ENCODE peak calls at places on chromosomes 16 and 17, in seven cellular contexts. One of them, this sample, is unnamed.

GRCh38 chr17:17540278-17540906 is 44.2 kb upstream of the RASD1 start:
- DNase-seq in PC-9: no peak
- DNase-seq in AG09309: no peak
- DNase-seq in A673: no peak
- DNase-seq in psoas muscle: peak
- DNase-seq in A549: no peak
- DNase-seq in CD8-positive, alpha-beta T cell: no peak
- DNase-seq in this sample: peak

GRCh38 chr17:75707096-75707720 is 14.1 kb upstream of the ITGB4 start:
- DNase-seq in A673: no peak
- DNase-seq in A549: peak
- DNase-seq in psoas muscle: no peak
- DNase-seq in AG09309: no peak
- DNase-seq in CD8-positive, alpha-beta T cell: no peak
- DNase-seq in PC-9: peak
- DNase-seq in this sample: no peak

GRCh38 chr17:5769936-5770335 is 185.6 kb upstream of the NLRP1 start:
- DNase-seq in A549: no peak
- DNase-seq in PC-9: no peak
- DNase-seq in CD8-positive, alpha-beta T cell: no peak
- DNase-seq in psoas muscle: no peak
- DNase-seq in AG09309: no peak
- DNase-seq in A673: peak
- DNase-seq in this sample: peak

GRCh38 chr17:68511254-68511670 is 968 bp upstream of the PRKAR1A start:
- DNase-seq in CD8-positive, alpha-beta T cell: peak
- DNase-seq in A549: no peak
- DNase-seq in AG09309: no peak
- DNase-seq in PC-9: no peak
- DNase-seq in A673: no peak
- DNase-seq in psoas muscle: no peak
- DNase-seq in this sample: no peak

GRCh38 chr16:799948-800833 is at the start of gene GNG13:
- DNase-seq in A673: no peak
- DNase-seq in psoas muscle: no peak
- DNase-seq in PC-9: no peak
- DNase-seq in CD8-positive, alpha-beta T cell: no peak
- DNase-seq in A549: no peak
- DNase-seq in AG09309: no peak
- DNase-seq in this sample: peak

GRCh38 chr17:59688008-59688407 is 19.2 kb downstream of the PTRH2 start:
- DNase-seq in CD8-positive, alpha-beta T cell: no peak
- DNase-seq in A549: no peak
- DNase-seq in psoas muscle: no peak
- DNase-seq in A673: no peak
- DNase-seq in PC-9: no peak
- DNase-seq in AG09309: no peak
- DNase-seq in this sample: no peak

GRCh38 chr17:30246460-30246859 is 11.0 kb upstream of the SLC6A4 start:
- DNase-seq in A549: no peak
- DNase-seq in AG09309: no peak
- DNase-seq in A673: no peak
- DNase-seq in PC-9: no peak
- DNase-seq in CD8-positive, alpha-beta T cell: no peak
- DNase-seq in psoas muscle: no peak
- DNase-seq in this sample: no peak

GRCh38 chr17:31857920-31858646 is 961 bp downstream of the COPRS start:
- DNase-seq in A673: no peak
- DNase-seq in A549: no peak
- DNase-seq in PC-9: no peak
- DNase-seq in CD8-positive, alpha-beta T cell: no peak
- DNase-seq in psoas muscle: no peak
- DNase-seq in AG09309: no peak
- DNase-seq in this sample: no peak

GRCh38 chr16:66603537-66604375 is 748 bp upstream of the CMTM3 start:
- DNase-seq in CD8-positive, alpha-beta T cell: peak
- DNase-seq in A549: peak
- DNase-seq in AG09309: no peak
- DNase-seq in A673: peak
- DNase-seq in PC-9: peak
- DNase-seq in psoas muscle: peak
- DNase-seq in this sample: peak

GRCh38 chr17:50095626-50096037 is 481 bp downstream of the PDK2 start:
- DNase-seq in A673: no peak
- DNase-seq in AG09309: no peak
- DNase-seq in A549: no peak
- DNase-seq in psoas muscle: no peak
- DNase-seq in PC-9: no peak
- DNase-seq in CD8-positive, alpha-beta T cell: no peak
- DNase-seq in this sample: peak

GRCh38 chr17:42252528-42253172 is 23.5 kb downstream of the STAT5B start:
- DNase-seq in AG09309: no peak
- DNase-seq in psoas muscle: no peak
- DNase-seq in CD8-positive, alpha-beta T cell: no peak
- DNase-seq in A549: no peak
- DNase-seq in PC-9: no peak
- DNase-seq in A673: no peak
- DNase-seq in this sample: no peak

GRCh38 chr17:81557276-81558114 is 5.3 kb upstream of the FAAP100 start:
- DNase-seq in A549: no peak
- DNase-seq in CD8-positive, alpha-beta T cell: no peak
- DNase-seq in A673: no peak
- DNase-seq in psoas muscle: no peak
- DNase-seq in AG09309: no peak
- DNase-seq in PC-9: no peak
- DNase-seq in this sample: no peak

GRCh38 chr17:50833396-50834125 is 1.8 kb upstream of the WFIKKN2 start:
- DNase-seq in AG09309: no peak
- DNase-seq in CD8-positive, alpha-beta T cell: no peak
- DNase-seq in A549: no peak
- DNase-seq in PC-9: no peak
- DNase-seq in A673: no peak
- DNase-seq in psoas muscle: no peak
- DNase-seq in this sample: no peak

GRCh38 chr17:9520649-9521435 is 54.8 kb downstream of the STX8 start:
- DNase-seq in AG09309: no peak
- DNase-seq in psoas muscle: no peak
- DNase-seq in A673: no peak
- DNase-seq in PC-9: no peak
- DNase-seq in A549: no peak
- DNase-seq in CD8-positive, alpha-beta T cell: no peak
- DNase-seq in this sample: no peak

GRCh38 chr16:21683184-21683583 is 19.4 kb downstream of the OTOA start:
- DNase-seq in A673: no peak
- DNase-seq in AG09309: no peak
- DNase-seq in A549: no peak
- DNase-seq in CD8-positive, alpha-beta T cell: no peak
- DNase-seq in PC-9: no peak
- DNase-seq in psoas muscle: no peak
- DNase-seq in this sample: no peak

GRCh38 chr16:21689107-21689506 is 25.3 kb downstream of the OTOA start:
- DNase-seq in A549: no peak
- DNase-seq in AG09309: no peak
- DNase-seq in CD8-positive, alpha-beta T cell: no peak
- DNase-seq in PC-9: no peak
- DNase-seq in A673: no peak
- DNase-seq in psoas muscle: no peak
- DNase-seq in this sample: no peak

GRCh38 chr16:21685034-21685455 is 21.3 kb downstream of the OTOA start:
- DNase-seq in psoas muscle: no peak
- DNase-seq in A673: peak
- DNase-seq in AG09309: no peak
- DNase-seq in CD8-positive, alpha-beta T cell: no peak
- DNase-seq in A549: no peak
- DNase-seq in PC-9: no peak
- DNase-seq in this sample: peak

DNA sequence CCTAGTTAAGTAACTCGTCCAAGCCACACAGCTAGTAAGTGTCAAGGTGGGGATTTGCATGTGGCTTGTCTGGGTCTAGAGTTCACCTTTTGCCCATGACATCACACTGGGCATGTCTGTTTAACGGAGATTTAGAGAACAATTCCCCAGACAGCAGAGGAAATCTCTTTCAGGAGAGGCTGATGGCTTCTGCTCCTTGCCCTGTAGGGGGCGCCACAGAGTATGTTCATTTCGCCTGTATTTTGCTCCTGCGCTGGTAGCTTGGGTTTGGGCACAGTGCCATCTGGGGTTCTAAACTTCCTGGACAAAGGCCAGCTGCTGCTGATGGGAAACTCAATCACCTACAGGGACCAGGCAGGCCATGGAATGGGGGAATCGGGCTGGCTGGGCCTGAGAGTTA is 20.4 kb downstream of the OTOA start:
- DNase-seq in PC-9: no peak
- DNase-seq in A673: peak
- DNase-seq in psoas muscle: no peak
- DNase-seq in A549: peak
- DNase-seq in CD8-positive, alpha-beta T cell: no peak
- DNase-seq in AG09309: no peak
- DNase-seq in this sample: no peak
- TF ChIP-seq CTCF in PC-9: peak
- TF ChIP-seq CTCF in A673: peak
- TF ChIP-seq CTCF in psoas muscle: peak
- TF ChIP-seq CTCF in A549: peak
- TF ChIP-seq CTCF in CD8-positive, alpha-beta T cell: peak
- TF ChIP-seq CTCF in AG09309: peak
- TF ChIP-seq CTCF in this sample: peak

GRCh38 chr17:36545465-36546417 is 1.0 kb downstream of the GGNBP2 start:
- DNase-seq in A549: peak
- DNase-seq in CD8-positive, alpha-beta T cell: peak
- DNase-seq in AG09309: peak
- DNase-seq in psoas muscle: peak
- DNase-seq in PC-9: peak
- DNase-seq in A673: peak
- DNase-seq in this sample: peak

GRCh38 chr17:36542755-36543154 is 2.0 kb upstream of the GGNBP2 start:
- DNase-seq in A549: no peak
- DNase-seq in CD8-positive, alpha-beta T cell: no peak
- DNase-seq in A673: no peak
- DNase-seq in psoas muscle: no peak
- DNase-seq in PC-9: no peak
- DNase-seq in AG09309: no peak
- DNase-seq in this sample: no peak

GRCh38 chr17:36544320-36545092 is at the start of gene GGNBP2:
- DNase-seq in CD8-positive, alpha-beta T cell: peak
- DNase-seq in psoas muscle: peak
- DNase-seq in A673: peak
- DNase-seq in PC-9: peak
- DNase-seq in A549: peak
- DNase-seq in AG09309: peak
- DNase-seq in this sample: peak

GRCh38 chr17:36545093-36545464 is 360 bp downstream of the GGNBP2 start:
- DNase-seq in A673: no peak
- DNase-seq in A549: no peak
- DNase-seq in AG09309: no peak
- DNase-seq in psoas muscle: no peak
- DNase-seq in PC-9: peak
- DNase-seq in CD8-positive, alpha-beta T cell: no peak
- DNase-seq in this sample: no peak

GRCh38 chr17:36544049-36544319 is 735 bp upstream of the GGNBP2 start:
- DNase-seq in PC-9: peak
- DNase-seq in AG09309: no peak
- DNase-seq in A673: peak
- DNase-seq in psoas muscle: peak
- DNase-seq in CD8-positive, alpha-beta T cell: no peak
- DNase-seq in A549: peak
- DNase-seq in this sample: no peak
- TF ChIP-seq CTCF in PC-9: no peak
- TF ChIP-seq CTCF in AG09309: peak
- TF ChIP-seq CTCF in A673: no peak
- TF ChIP-seq CTCF in psoas muscle: no peak
- TF ChIP-seq CTCF in CD8-positive, alpha-beta T cell: no peak
- TF ChIP-seq CTCF in A549: peak
- TF ChIP-seq CTCF in this sample: no peak

GRCh38 chr17:43917348-43918025 is 10.2 kb upstream of the MPP2 start:
- DNase-seq in psoas muscle: peak
- DNase-seq in AG09309: no peak
- DNase-seq in PC-9: no peak
- DNase-seq in CD8-positive, alpha-beta T cell: no peak
- DNase-seq in A549: peak
- DNase-seq in A673: no peak
- DNase-seq in this sample: peak
- TF ChIP-seq CTCF in psoas muscle: peak
- TF ChIP-seq CTCF in AG09309: peak
- TF ChIP-seq CTCF in PC-9: no peak
- TF ChIP-seq CTCF in CD8-positive, alpha-beta T cell: peak
- TF ChIP-seq CTCF in A549: peak
- TF ChIP-seq CTCF in A673: no peak
- TF ChIP-seq CTCF in this sample: peak

GRCh38 chr17:39566092-39566491 is 41.6 kb downstream of the NEUROD2 start:
- DNase-seq in A673: no peak
- DNase-seq in CD8-positive, alpha-beta T cell: no peak
- DNase-seq in psoas muscle: no peak
- DNase-seq in AG09309: no peak
- DNase-seq in A549: no peak
- DNase-seq in PC-9: no peak
- DNase-seq in this sample: no peak

GRCh38 chr17:39563476-39563875 is 44.2 kb downstream of the NEUROD2 start:
- DNase-seq in A549: no peak
- DNase-seq in psoas muscle: no peak
- DNase-seq in AG09309: no peak
- DNase-seq in PC-9: no peak
- DNase-seq in A673: peak
- DNase-seq in CD8-positive, alpha-beta T cell: no peak
- DNase-seq in this sample: peak

GRCh38 chr17:39568710-39569109 is 39.0 kb downstream of the NEUROD2 start:
- DNase-seq in psoas muscle: no peak
- DNase-seq in AG09309: no peak
- DNase-seq in A549: no peak
- DNase-seq in A673: no peak
- DNase-seq in PC-9: no peak
- DNase-seq in CD8-positive, alpha-beta T cell: no peak
- DNase-seq in this sample: no peak

DNA sequence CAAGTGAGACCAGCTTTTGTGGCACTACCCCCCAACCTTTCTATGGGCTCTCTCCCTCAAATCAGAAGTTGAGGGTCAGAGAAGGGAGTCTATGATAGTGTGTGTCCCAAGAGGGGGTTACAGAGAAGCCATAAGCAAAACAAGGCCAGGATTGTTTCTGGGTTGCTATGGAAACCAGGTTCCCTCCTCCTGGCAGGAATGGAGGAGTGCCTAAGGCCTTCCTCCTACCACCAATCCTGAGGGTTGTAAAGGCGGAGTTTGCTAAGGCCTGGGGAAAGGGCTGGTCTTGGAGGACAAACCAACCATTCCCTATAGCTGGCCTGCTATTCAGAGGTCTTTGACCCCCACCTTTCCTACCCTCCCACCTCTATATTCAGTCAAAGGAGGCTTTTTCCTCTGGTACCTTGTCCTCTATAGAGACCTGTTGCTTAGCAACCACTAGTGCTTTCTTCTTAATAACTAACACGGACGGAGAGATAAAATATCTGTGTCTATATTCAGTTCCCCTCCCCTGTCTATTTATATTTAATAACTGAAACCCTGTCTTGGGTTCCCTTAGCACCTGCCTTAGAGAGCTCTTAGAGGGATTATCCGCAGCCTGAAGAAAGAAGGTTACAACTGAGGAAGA is 43.4 kb downstream of the NEUROD2 start:
- DNase-seq in psoas muscle: no peak
- DNase-seq in A549: peak
- DNase-seq in AG09309: no peak
- DNase-seq in PC-9: no peak
- DNase-seq in A673: no peak
- DNase-seq in CD8-positive, alpha-beta T cell: no peak
- DNase-seq in this sample: no peak
- TF ChIP-seq CTCF in psoas muscle: no peak
- TF ChIP-seq CTCF in A549: no peak
- TF ChIP-seq CTCF in AG09309: no peak
- TF ChIP-seq CTCF in PC-9: no peak
- TF ChIP-seq CTCF in A673: no peak
- TF ChIP-seq CTCF in CD8-positive, alpha-beta T cell: no peak
- TF ChIP-seq CTCF in this sample: no peak

This sample was measured in nephron progenitor cell.